ENCODE peak calls at places on chromosomes 3 and 15, in five cellular contexts. D is non-pigmented ciliary epithelial cell; F is fibroblast of the aortic adventitia; J is activated T-cell treated with anti-CD3 and anti-CD28 coated beads for 4 hours; Z is stimulated activated CD4-positive, alpha-beta T cell treated with anti-CD3 and anti-CD28 coated beads, Interleukin-2, amount 100 ng/mL, for 24 hours. X is an unnamed sample.

GRCh38 chr15:60575995-60576394 is 97.1 kb upstream of the ICE2 start:
- DNase-seq in D (no peak), J (no peak), F (no peak), Z (no peak), X (peak; percentile 40)

GRCh38 chr3:107938128-107938527 is 152.7 kb downstream of the CD47 start:
- DNase-seq in F (peak; percentile 70), J (no peak), Z (peak; percentile 10), D (no peak), X (peak; percentile 35)

GRCh38 chr3:121834079-121834730 is 655 bp downstream of the IQCB1 start:
- DNase-seq in F (no peak), D (no peak), Z (peak; percentile 20), J (no peak), X (peak; percentile 19)

GRCh38 chr15:77981281-77982126 is 96.0 kb downstream of the TBC1D2B start:
- DNase-seq in D (no peak), F (no peak), J (no peak), Z (no peak), X (no peak)

GRCh38 chr3:127676921-127677351 is 4.2 kb downstream of the ABTB1 start:
- DNase-seq in J (no peak), D (no peak), F (no peak), Z (no peak), X (no peak)

GRCh38 chr15:78372880-78373279 is 32.7 kb downstream of the CRABP1 start:
- DNase-seq in J (no peak), F (no peak), Z (no peak), D (no peak), X (no peak)

GRCh38 chr3:123084192-123084591 is 17.4 kb downstream of the PDIA5 start:
- DNase-seq in J (no peak), F (no peak), Z (no peak), D (no peak), X (no peak)

GRCh38 chr3:128222771-128223386 is 69.6 kb downstream of the EEFSEC start:
- DNase-seq in D (no peak), F (no peak), Z (no peak), J (no peak), X (no peak)

GRCh38 chr15:68027388-68027787 is 26.7 kb upstream of the PIAS1 start:
- DNase-seq in J (no peak), F (no peak), D (no peak), Z (no peak), X (no peak)

GRCh38 chr3:128432898-128433629 is 33.6 kb downstream of the DNAJB8 start:
- DNase-seq in D (no peak), F (no peak), Z (no peak), J (no peak), X (no peak)

GRCh38 chr3:178302966-178303930 is 233.0 kb upstream of the KCNMB2 start:
- DNase-seq in F (peak; percentile 23), D (no peak), J (no peak), Z (no peak), X (no peak)

GRCh38 chr3:152040319-152040718 is 166.9 kb downstream of the SUCNR1 start:
- DNase-seq in F (no peak), J (no peak), D (no peak), Z (no peak), X (no peak)

GRCh38 chr3:112391648-112392047 is 58.7 kb downstream of the CD200 start:
- DNase-seq in Z (no peak), J (no peak), F (no peak), D (no peak), X (peak; percentile 87)

GRCh38 chr15:28876845-28877185 is 9.0 kb upstream of the APBA2 start:
- DNase-seq in F (no peak), D (no peak), Z (no peak), J (no peak), X (no peak)

GRCh38 chr15:40150163-40150925 is 10.5 kb upstream of the BUB1B start:
- DNase-seq in D (no peak), Z (peak; percentile 5), J (no peak), F (peak; percentile 60), X (peak; percentile 57)

GRCh38 chr3:31634485-31634884 is 101.8 kb downstream of the STT3B start:
- DNase-seq in F (peak; percentile 66), D (peak; percentile 15), Z (no peak), J (no peak), X (no peak)

GRCh38 chr15:28182216-28182615 is 83.1 kb upstream of the OCA2 start:
- DNase-seq in D (no peak), Z (no peak), J (no peak), F (no peak), X (no peak)

GRCh38 chr3:65827076-65827475 is 211.6 kb downstream of the MAGI1 start:
- DNase-seq in D (no peak), Z (no peak), J (no peak), F (no peak), X (no peak)

GRCh38 chr3:184880616-184881015 is 68.7 kb downstream of the VPS8 start:
- DNase-seq in F (no peak), Z (no peak), J (no peak), D (no peak), X (no peak)

GRCh38 chr3:109275702-109276293 is 40.5 kb downstream of the DPPA2 start:
- DNase-seq in J (no peak), D (no peak), Z (peak; percentile 13), F (peak; percentile 19), X (peak; percentile 44)

GRCh38 chr15:83119968-83120581 is 12.6 kb downstream of the TM6SF1 start:
- DNase-seq in J (no peak), Z (no peak), F (no peak), D (no peak), X (no peak)

GRCh38 chr15:63833246-63833696 is 477 bp downstream of the HERC1 start:
- DNase-seq in Z (peak; percentile 43), F (no peak), D (no peak), J (peak; percentile 5), X (peak; percentile 47)

GRCh38 chr3:27888562-27888961 is 166.4 kb upstream of the EOMES start:
- DNase-seq in Z (no peak), J (no peak), F (peak; percentile 3), D (no peak), X (no peak)

GRCh38 chr3:57163751-57164150 is 1.4 kb downstream of the IL17RD start:
- DNase-seq in Z (no peak), J (no peak), F (peak; percentile 37), D (no peak), X (no peak)

GRCh38 chr3:127485396-127486170 is 105.0 kb downstream of the TPRA1 start:
- DNase-seq in J (no peak), Z (no peak), F (no peak), D (no peak), X (no peak)

GRCh38 chr3:128358156-128358895 is 108.4 kb downstream of the DNAJB8 start:
- DNase-seq in F (no peak), Z (no peak), D (no peak), J (no peak), X (no peak)

GRCh38 chr15:65476942-65477341 is 40.5 kb downstream of the DPP8 start:
- DNase-seq in F (peak; percentile 88), Z (no peak), D (peak; percentile 50), J (no peak), X (peak; percentile 76)

GRCh38 chr3:150970665-150971327 is 1.7 kb downstream of the CLRN1 start:
- DNase-seq in J (no peak), F (peak; percentile 72), Z (no peak), D (peak; percentile 48), X (peak; percentile 54)

GRCh38 chr15:25408428-25408827 is 30.4 kb downstream of the UBE3A start:
- DNase-seq in F (peak; percentile 35), Z (no peak), J (no peak), D (no peak), X (peak; percentile 5)

GRCh38 chr15:59420108-59420507 is 17.9 kb upstream of the FAM81A start:
- DNase-seq in D (no peak), Z (no peak), J (no peak), F (no peak), X (no peak)

GRCh38 chr3:88912294-88913014 is 195.0 kb upstream of the EPHA3 start:
- DNase-seq in D (no peak), J (no peak), Z (no peak), F (no peak), X (no peak)

GRCh38 chr3:61946925-61947324 is 385.6 kb downstream of the PTPRG start:
- DNase-seq in J (no peak), D (no peak), F (no peak), Z (no peak), X (no peak)

GRCh38 chr3:147989344-147989743 is 580.2 kb downstream of the ZIC1 start:
- DNase-seq in J (no peak), Z (no peak), D (no peak), F (no peak), X (no peak)

GRCh38 chr3:65138531-65138930 is 450.7 kb upstream of the ADAMTS9 start:
- DNase-seq in F (no peak), D (no peak), J (no peak), Z (no peak), X (no peak)

GRCh38 chr3:42562047-42562907 is 19.5 kb downstream of the SEC22C start:
- DNase-seq in D (no peak), J (no peak), F (no peak), Z (no peak), X (peak; percentile 38)

GRCh38 chr3:172569128-172570008 is 46.1 kb upstream of the TNFSF10 start:
- DNase-seq in J (no peak), Z (no peak), F (no peak), D (no peak), X (no peak)

GRCh38 chr3:20064796-20065564 is 24.7 kb downstream of the KAT2B start:
- DNase-seq in D (no peak), Z (no peak), J (no peak), F (no peak), X (no peak)

X was measured in amniotic epithelial cell.